ENCODE peak calls at places on chromosome 19, in ten cellular contexts. G, Z, D, V, N, W, P, Y, H and B are unnamed samples. For H3K27me3, the result is how much of the 10 kb centered on the place peaks cover.

GRCh38 chr19:4710281-4710600 is 13.4 kb downstream of the DPP9 start:
- DNase-seq in V (no peak), Y (no peak), P (no peak), W (no peak), G (no peak), Z (no peak), N (no peak), H (no peak), D (no peak), B (no peak)

GRCh38 chr19:49857061-49857833 is 6.3 kb downstream of the PTOV1 start:
- DNase-seq in W (no peak), V (no peak), H (no peak), G (no peak), D (no peak), Y (no peak), P (no peak), N (no peak), Z (no peak), B (no peak)

GRCh38 chr19:2578391-2578826 is 102.5 kb downstream of the GADD45B start:
- DNase-seq in Y (peak), G (peak), Z (peak), H (no peak), W (no peak), P (no peak), N (peak), D (no peak), V (no peak), B (peak)

GRCh38 chr19:7482584-7483439 is 6.0 kb downstream of the PEX11G start:
- DNase-seq in V (no peak), N (no peak), W (no peak), D (peak), Z (no peak), Y (no peak), P (no peak), G (peak), H (no peak), B (peak)

GRCh38 chr19:33878912-33879810 is 82.5 kb downstream of the KCTD15 start:
- DNase-seq in D (no peak), W (no peak), V (no peak), N (no peak), G (no peak), Y (no peak), H (peak), P (no peak), Z (no peak), B (no peak)

GRCh38 chr19:19711934-19712828 is 20.7 kb downstream of the ZNF14 start:
- DNase-seq in P (no peak), V (no peak), W (no peak), Z (no peak), N (no peak), Y (no peak), H (no peak), D (no peak), G (no peak), B (no peak)

GRCh38 chr19:36128392-36128736 is 11.5 kb upstream of the CAPNS1 start:
- DNase-seq in G (no peak), H (no peak), Y (no peak), D (no peak), V (no peak), W (no peak), P (no peak), Z (no peak), N (no peak), B (no peak)

GRCh38 chr19:33282036-33282686 is 20.2 kb downstream of the CEBPA start:
- DNase-seq in G (peak), Y (no peak), Z (no peak), W (no peak), H (no peak), P (no peak), N (no peak), V (no peak), D (no peak), B (no peak)

GRCh38 chr19:13153627-13154240 is 3.5 kb downstream of the IER2 start:
- DNase-seq in Z (peak), P (no peak), H (peak), W (no peak), D (no peak), N (peak), Y (peak), V (no peak), G (peak), B (no peak)

GRCh38 chr19:2469102-2469914 is 6.6 kb upstream of the GADD45B start:
- DNase-seq in G (peak), N (no peak), H (no peak), V (no peak), Z (peak), P (no peak), D (peak), Y (no peak), W (no peak), B (peak)

GRCh38 chr19:11418518-11419506 is at the start of gene RGL3:
- DNase-seq in Y (peak), H (peak), Z (no peak), P (no peak), N (peak), V (no peak), W (no peak), D (no peak), G (peak), B (no peak)

GRCh38 chr19:48367855-48368254 is 3.7 kb downstream of the SYNGR4 start:
- DNase-seq in P (no peak), Z (no peak), Y (peak), W (no peak), V (no peak), G (no peak), D (no peak), H (peak), N (peak), B (no peak)

GRCh38 chr19:28606269-28607032 is 606.5 kb downstream of the UQCRFS1 start:
- DNase-seq in Y (no peak), H (no peak), Z (no peak), V (no peak), G (no peak), W (no peak), D (no peak), P (no peak), N (no peak), B (no peak)

GRCh38 chr19:49566302-49566701 is 14.1 kb downstream of the NOSIP start:
- DNase-seq in Y (no peak), W (no peak), N (no peak), G (no peak), H (no peak), P (no peak), Z (no peak), D (no peak), V (no peak), B (no peak)

GRCh38 chr19:33621811-33622504 is at the start of gene CHST8:
- DNase-seq in P (no peak), W (no peak), G (no peak), H (peak), N (no peak), V (no peak), Z (peak), D (peak), Y (peak), B (no peak)

GRCh38 chr19:23913931-23914330 is 755 bp upstream of the ZNF726 start:
- DNase-seq in Y (no peak), D (no peak), W (no peak), V (no peak), G (no peak), H (no peak), Z (no peak), N (no peak), P (no peak), B (no peak)

GRCh38 chr19:10471909-10472308 is 31.2 kb downstream of the KEAP1 start:
- DNase-seq in V (no peak), Y (no peak), H (no peak), W (no peak), D (peak), Z (peak), N (no peak), P (no peak), G (peak), B (no peak)

GRCh38 chr19:3073159-3073563 is 10.9 kb upstream of the TLE5 start:
- DNase-seq in G (no peak), H (peak), P (no peak), D (peak), Z (peak), Y (no peak), W (no peak), N (no peak), V (no peak), B (no peak)

GRCh38 chr19:39293394-39293793 is 2.8 kb upstream of the IFNL1 start:
- DNase-seq in N (no peak), Z (no peak), Y (no peak), G (no peak), V (no peak), P (no peak), D (no peak), H (no peak), W (no peak), B (no peak)

GRCh38 chr19:797528-798414 is 519 bp downstream of the PTBP1 start:
- DNase-seq in P (peak), D (peak), V (peak), G (peak), W (peak), N (peak), H (peak), Z (peak), Y (peak), B (peak)

GRCh38 chr19:15113245-15114152 is 6.3 kb downstream of the SYDE1 start:
- DNase-seq in H (no peak), N (no peak), G (no peak), V (no peak), P (no peak), Y (no peak), W (no peak), D (no peak), Z (no peak), B (no peak)

GRCh38 chr19:3358919-3359849 is 7.2 kb upstream of the NFIC start:
- DNase-seq in Y (peak), Z (peak), P (no peak), W (no peak), N (peak), V (peak), D (no peak), G (peak), H (peak), B (no peak)

GRCh38 chr19:21483589-21484170 is 21.7 kb upstream of the ZNF429 start:
- DNase-seq in V (peak), G (no peak), Z (no peak), W (no peak), P (no peak), H (peak), Y (peak), N (peak), D (no peak), B (no peak)

GRCh38 chr19:7456964-7457541 is 31.8 kb downstream of the PEX11G start:
- DNase-seq in N (no peak), W (no peak), H (no peak), Z (no peak), Y (no peak), D (peak), V (no peak), P (no peak), G (peak), B (peak)

GRCh38 chr19:33862991-33863390 is 66.3 kb downstream of the KCTD15 start:
- DNase-seq in H (no peak), D (no peak), N (no peak), W (no peak), Y (no peak), V (no peak), P (no peak), Z (no peak), G (no peak), B (no peak)

GRCh38 chr19:7469654-7470285 is 19.1 kb downstream of the PEX11G start:
- DNase-seq in G (no peak), P (no peak), D (no peak), V (no peak), Y (no peak), W (no peak), Z (no peak), H (no peak), N (no peak), B (no peak)

GRCh38 chr19:29724102-29724641 is 9.1 kb upstream of the C19orf12 start:
- DNase-seq in Y (no peak), H (no peak), W (no peak), Z (peak), N (no peak), D (no peak), G (no peak), P (no peak), V (no peak), B (no peak)

GRCh38 chr19:41922585-41922984 is 5.7 kb downstream of the ERFL start:
- DNase-seq in D (no peak), W (no peak), V (no peak), Y (no peak), H (no peak), P (no peak), G (no peak), N (no peak), Z (no peak), B (no peak)

GRCh38 chr19:41926028-41926860 is 2.0 kb downstream of the ERFL start:
- DNase-seq in P (no peak), Z (no peak), N (no peak), V (no peak), Y (no peak), D (no peak), G (no peak), W (no peak), H (no peak), B (no peak)

GRCh38 chr19:41923045-41923788 is 5.0 kb downstream of the ERFL start:
- DNase-seq in Y (no peak), V (no peak), P (no peak), D (no peak), N (no peak), W (no peak), H (no peak), Z (no peak), G (no peak), B (no peak)

GRCh38 chr19:41925208-41926003 is 2.8 kb downstream of the ERFL start:
- DNase-seq in P (no peak), Y (no peak), N (no peak), H (no peak), Z (no peak), D (no peak), W (no peak), G (no peak), V (no peak), B (no peak)

GRCh38 chr19:41924151-41925145 is 3.8 kb downstream of the ERFL start:
- DNase-seq in Y (no peak), P (no peak), H (no peak), G (no peak), Z (no peak), V (no peak), W (no peak), N (no peak), D (no peak), B (no peak)
- H3K27me3 ChIP-seq in Y (half or more), P (under half), H (under half), G (under half), Z (under half), V (under half), W (half or more), N (under half), D (half or more), B (half or more)

GRCh38 chr19:55720801-55721200 is 17.4 kb downstream of the NLRP9 start:
- DNase-seq in P (no peak), V (no peak), D (no peak), N (no peak), Z (no peak), W (no peak), H (no peak), Y (no peak), G (no peak), B (no peak)

GRCh38 chr19:55720214-55720746 is 17.9 kb downstream of the NLRP9 start:
- DNase-seq in W (no peak), Y (no peak), P (no peak), V (no peak), D (no peak), G (no peak), H (no peak), N (no peak), Z (no peak), B (no peak)

DNA sequence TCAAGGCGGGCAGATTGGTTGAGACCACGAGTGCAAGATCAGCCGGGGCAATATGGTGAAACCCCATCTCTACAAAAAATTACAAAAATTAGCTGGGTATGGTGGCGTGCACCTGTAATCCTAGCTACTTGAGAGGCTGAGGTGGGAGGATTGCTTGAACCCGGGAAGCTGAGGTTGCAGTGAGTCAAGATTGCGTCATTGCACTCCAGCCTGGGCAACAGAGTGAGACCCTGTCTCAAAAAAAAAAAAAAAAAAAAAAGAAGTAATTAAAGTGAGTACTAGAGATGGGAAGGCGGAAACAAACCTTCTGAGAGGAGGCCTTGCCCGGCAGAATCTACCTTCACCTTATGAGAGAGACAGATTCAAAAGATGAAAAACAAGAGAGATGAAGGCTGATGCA is 14.7 kb downstream of the NLRP9 start:
- DNase-seq in Z (no peak), W (no peak), D (no peak), V (no peak), P (no peak), Y (no peak), H (no peak), G (no peak), N (no peak), B (no peak)
- H3K27me3 ChIP-seq in Z (under half), W (under half), D (under half), V (under half), P (under half), Y (under half), H (under half), G (half or more), N (under half), B (under half)

DNA sequence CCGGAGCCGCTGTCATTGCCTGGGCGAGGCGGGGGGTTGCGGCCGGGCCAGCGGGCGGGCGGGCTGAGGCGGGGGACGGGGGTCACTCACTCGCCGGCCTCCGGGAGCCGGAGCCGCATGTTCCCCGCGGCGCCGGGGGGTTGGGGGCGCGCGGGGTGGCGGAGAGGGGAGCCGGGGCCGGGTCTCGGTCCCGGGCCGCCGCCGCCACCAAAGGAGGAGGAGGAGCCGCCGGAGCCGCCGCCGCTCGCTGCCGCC is 149 bp downstream of the MED26 start:
- DNase-seq in N (no peak), W (no peak), G (no peak), D (no peak), V (no peak), Y (no peak), Z (no peak), H (no peak), P (no peak), B (no peak)
- H3K27me3 ChIP-seq in N (under half), W (under half), G (under half), D (under half), V (under half), Y (under half), Z (under half), H (under half), P (under half), B (under half)

GRCh38 chr19:46020819-46021125 is 2.1 kb downstream of the PGLYRP1 start:
- DNase-seq in N (no peak), G (no peak), D (no peak), P (no peak), Z (no peak), V (no peak), Y (no peak), W (no peak), H (no peak), B (no peak)

GRCh38 chr19:46023311-46023779 is 492 bp upstream of the PGLYRP1 start:
- DNase-seq in V (no peak), Y (no peak), H (no peak), D (no peak), W (no peak), G (no peak), N (no peak), Z (no peak), P (no peak), B (no peak)

GRCh38 chr19:46022431-46023310 is at the start of gene PGLYRP1:
- DNase-seq in P (no peak), W (no peak), Z (no peak), N (no peak), D (no peak), Y (no peak), G (no peak), H (no peak), V (no peak), B (no peak)

GRCh38 chr19:46021531-46022041 is 1.3 kb downstream of the PGLYRP1 start:
- DNase-seq in D (peak), N (peak), W (no peak), H (no peak), P (no peak), Y (peak), V (no peak), Z (no peak), G (no peak), B (peak)

GRCh38 chr19:46022061-46022430 is 807 bp downstream of the PGLYRP1 start:
- DNase-seq in W (no peak), G (no peak), N (no peak), D (no peak), P (no peak), V (no peak), Z (no peak), Y (no peak), H (no peak), B (no peak)
- H3K27me3 ChIP-seq in W (under half), G (under half), N (under half), D (under half), P (under half), V (under half), Z (under half), Y (under half), H (under half), B (under half)

GRCh38 chr19:51740356-51740755 is 11.3 kb downstream of the FPR1 start:
- DNase-seq in Z (no peak), N (no peak), G (no peak), W (no peak), H (no peak), V (no peak), P (no peak), Y (no peak), D (no peak), B (no peak)
- H3K27me3 ChIP-seq in Z (under half), N (under half), G (under half), W (under half), H (under half), V (under half), P (under half), Y (under half), D (under half), B (under half)

DNA sequence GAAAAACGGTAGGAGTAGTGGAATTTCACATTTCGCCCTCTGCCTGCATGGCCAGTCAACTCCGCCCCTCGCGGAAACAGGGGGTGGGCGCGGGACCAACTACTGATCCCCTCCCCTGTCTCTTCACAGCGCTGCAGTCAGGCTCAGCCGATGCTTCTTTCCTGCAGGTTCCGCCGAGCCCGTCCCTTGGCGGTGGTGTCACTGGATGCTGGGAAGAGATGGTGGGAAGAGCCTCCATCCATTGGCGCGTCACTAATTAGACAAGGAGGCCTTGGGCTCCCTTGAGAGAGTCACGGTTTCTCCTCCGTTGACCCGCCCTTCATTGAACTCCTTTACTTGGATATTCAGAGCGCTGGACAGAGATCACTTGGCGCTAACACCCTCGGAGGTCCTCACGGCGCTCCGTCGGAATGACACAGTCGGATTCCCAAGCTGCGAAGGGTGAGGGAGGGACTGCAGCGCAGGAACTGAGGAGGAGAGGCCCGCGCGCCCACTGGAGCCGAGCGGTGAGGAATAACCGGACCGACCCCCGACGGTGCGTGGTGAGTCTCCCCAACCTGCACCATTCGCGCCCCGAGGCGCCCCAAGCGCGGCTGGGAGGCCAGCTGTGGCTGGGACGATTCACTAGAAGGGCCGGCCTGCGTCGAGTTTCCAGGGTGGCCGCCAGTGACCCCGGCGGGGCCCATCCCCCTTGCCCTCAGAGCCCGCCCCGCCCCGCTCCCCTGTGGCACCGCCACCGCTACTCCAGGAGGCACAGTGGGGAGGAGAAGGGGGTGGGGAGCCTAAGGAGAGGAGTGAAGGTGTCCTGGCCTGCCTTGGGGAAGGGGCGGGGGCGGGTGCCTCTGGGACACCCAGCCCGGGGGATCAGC is 11.2 kb upstream of the CEACAM21 start:
- DNase-seq in V (no peak), P (no peak), D (no peak), W (no peak), H (no peak), N (no peak), Z (no peak), G (no peak), Y (no peak), B (no peak)
- H3K27me3 ChIP-seq in V (under half), P (under half), D (under half), W (under half), H (under half), N (under half), Z (under half), G (under half), Y (under half), B (half or more)

DNA sequence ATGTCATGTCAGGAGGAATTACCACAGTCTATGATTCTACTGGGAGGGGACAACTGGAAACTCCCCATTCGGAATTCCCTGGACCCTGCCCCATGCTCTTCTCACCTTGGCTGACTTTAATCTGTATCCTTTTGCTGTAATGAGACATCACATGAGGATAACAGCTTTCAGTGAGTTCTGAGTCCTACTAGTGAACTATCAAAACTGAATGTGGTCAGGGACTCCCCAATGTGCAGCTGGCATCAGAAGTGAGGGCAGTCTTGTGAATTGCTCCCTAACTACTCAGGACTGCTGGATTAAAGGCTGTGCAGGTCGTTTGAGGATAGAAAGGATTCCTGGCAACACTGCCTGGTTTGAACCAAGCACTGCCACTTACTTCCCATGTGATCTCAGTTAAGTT is 15.2 kb downstream of the SIGLEC7 start:
- DNase-seq in W (no peak), D (no peak), P (no peak), V (no peak), G (no peak), Z (no peak), Y (no peak), N (no peak), H (no peak), B (no peak)
- H3K27me3 ChIP-seq in W (under half), D (under half), P (under half), V (under half), G (half or more), Z (under half), Y (under half), N (under half), H (under half), B (under half)

GRCh38 chr19:34990578-34991192 is 9.4 kb upstream of the GRAMD1A start:
- DNase-seq in V (no peak), W (no peak), N (no peak), G (no peak), P (no peak), Z (no peak), H (no peak), D (no peak), Y (no peak), B (no peak)
- H3K27me3 ChIP-seq in V (under half), W (under half), N (under half), G (under half), P (under half), Z (under half), H (under half), D (under half), Y (under half), B (under half)